ENCODE peak calls at places on chromosomes 5 and 9, in six cellular contexts. One of them, this sample, is unnamed.

GRCh38 chr9:110936719-110937452 is 101.4 kb downstream of the LPAR1 start:
- DNase-seq in coronary artery: no peak
- DNase-seq in GM13977: no peak
- DNase-seq in CD14-positive monocyte: no peak
- DNase-seq in gastrocnemius medialis: no peak
- DNase-seq in WTC11: no peak
- DNase-seq in this sample: no peak

GRCh38 chr5:174323878-174324281 is 278.4 kb downstream of the NSG2 start:
- DNase-seq in WTC11: peak; percentile 74
- DNase-seq in CD14-positive monocyte: no peak
- DNase-seq in GM13977: peak; percentile 74
- DNase-seq in gastrocnemius medialis: no peak
- DNase-seq in coronary artery: no peak
- DNase-seq in this sample: no peak

GRCh38 chr5:157657516-157657915 is 5.3 kb upstream of the SOX30 start:
- DNase-seq in GM13977: no peak
- DNase-seq in gastrocnemius medialis: no peak
- DNase-seq in coronary artery: no peak
- DNase-seq in CD14-positive monocyte: no peak
- DNase-seq in WTC11: no peak
- DNase-seq in this sample: no peak

GRCh38 chr5:65334077-65334476 is 147.6 kb downstream of the ADAMTS6 start:
- DNase-seq in CD14-positive monocyte: no peak
- DNase-seq in WTC11: no peak
- DNase-seq in coronary artery: no peak
- DNase-seq in GM13977: no peak
- DNase-seq in gastrocnemius medialis: no peak
- DNase-seq in this sample: no peak

GRCh38 chr9:76987594-76988200 is 31.8 kb upstream of the FOXB2 start:
- DNase-seq in gastrocnemius medialis: no peak
- DNase-seq in GM13977: peak; percentile 53
- DNase-seq in CD14-positive monocyte: no peak
- DNase-seq in coronary artery: no peak
- DNase-seq in WTC11: peak; percentile 47
- DNase-seq in this sample: no peak

GRCh38 chr9:129394011-129394919 is 216.2 kb upstream of the IER5L start:
- DNase-seq in CD14-positive monocyte: no peak
- DNase-seq in GM13977: no peak
- DNase-seq in gastrocnemius medialis: no peak
- DNase-seq in coronary artery: no peak
- DNase-seq in WTC11: no peak
- DNase-seq in this sample: no peak

GRCh38 chr5:168984135-168984675 is 316.7 kb downstream of the SLIT3 start:
- DNase-seq in coronary artery: no peak
- DNase-seq in CD14-positive monocyte: no peak
- DNase-seq in GM13977: no peak
- DNase-seq in WTC11: no peak
- DNase-seq in gastrocnemius medialis: no peak
- DNase-seq in this sample: no peak

GRCh38 chr5:154648706-154649105 is 106.5 kb upstream of the LARP1 start:
- DNase-seq in CD14-positive monocyte: no peak
- DNase-seq in gastrocnemius medialis: peak; percentile 6
- DNase-seq in GM13977: no peak
- DNase-seq in WTC11: no peak
- DNase-seq in coronary artery: no peak
- DNase-seq in this sample: no peak

GRCh38 chr5:126998201-126998631 is 32.1 kb downstream of the MARCHF3 start:
- DNase-seq in coronary artery: no peak
- DNase-seq in CD14-positive monocyte: no peak
- DNase-seq in gastrocnemius medialis: peak; percentile 32
- DNase-seq in WTC11: no peak
- DNase-seq in GM13977: peak; percentile 44
- DNase-seq in this sample: no peak

GRCh38 chr5:126936775-126937418 is 93.5 kb downstream of the MARCHF3 start:
- DNase-seq in CD14-positive monocyte: no peak
- DNase-seq in coronary artery: no peak
- DNase-seq in gastrocnemius medialis: no peak
- DNase-seq in WTC11: no peak
- DNase-seq in GM13977: no peak
- DNase-seq in this sample: no peak

GRCh38 chr5:179166886-179167841 is 107.0 kb downstream of the ZNF354C start:
- DNase-seq in CD14-positive monocyte: peak; percentile 45
- DNase-seq in coronary artery: no peak
- DNase-seq in WTC11: peak; percentile 74
- DNase-seq in GM13977: peak; percentile 52
- DNase-seq in gastrocnemius medialis: no peak
- DNase-seq in this sample: peak; percentile 32

GRCh38 chr5:143231426-143231825 is 172.1 kb downstream of the NR3C1 start:
- DNase-seq in CD14-positive monocyte: no peak
- DNase-seq in gastrocnemius medialis: no peak
- DNase-seq in GM13977: no peak
- DNase-seq in WTC11: no peak
- DNase-seq in coronary artery: no peak
- DNase-seq in this sample: no peak

GRCh38 chr5:160083501-160083900 is 35.7 kb downstream of the PWWP2A start:
- DNase-seq in WTC11: no peak
- DNase-seq in CD14-positive monocyte: no peak
- DNase-seq in coronary artery: no peak
- DNase-seq in GM13977: no peak
- DNase-seq in gastrocnemius medialis: no peak
- DNase-seq in this sample: no peak

GRCh38 chr9:124800306-124801259 is 23.6 kb downstream of the OLFML2A start:
- DNase-seq in CD14-positive monocyte: peak; percentile 80
- DNase-seq in gastrocnemius medialis: no peak
- DNase-seq in WTC11: no peak
- DNase-seq in coronary artery: no peak
- DNase-seq in GM13977: peak; percentile 86
- DNase-seq in this sample: no peak

GRCh38 chr5:93581738-93582414 is 857 bp upstream of the NR2F1-AS1 start:
- DNase-seq in GM13977: no peak
- DNase-seq in CD14-positive monocyte: no peak
- DNase-seq in gastrocnemius medialis: no peak
- DNase-seq in WTC11: no peak
- DNase-seq in coronary artery: no peak
- DNase-seq in this sample: no peak

GRCh38 chr9:123073991-123074422 is 40.5 kb downstream of the GPR21 start:
- DNase-seq in GM13977: no peak
- DNase-seq in coronary artery: no peak
- DNase-seq in gastrocnemius medialis: no peak
- DNase-seq in WTC11: no peak
- DNase-seq in CD14-positive monocyte: no peak
- DNase-seq in this sample: no peak

GRCh38 chr9:128912270-128912853 is 8.4 kb upstream of the PHYHD1 start:
- DNase-seq in CD14-positive monocyte: no peak
- DNase-seq in WTC11: no peak
- DNase-seq in GM13977: no peak
- DNase-seq in coronary artery: no peak
- DNase-seq in gastrocnemius medialis: no peak
- DNase-seq in this sample: no peak

GRCh38 chr9:123267481-123268239 is 726 bp downstream of the STRBP start:
- DNase-seq in gastrocnemius medialis: peak; percentile 5
- DNase-seq in CD14-positive monocyte: peak; percentile 45
- DNase-seq in GM13977: peak; percentile 30
- DNase-seq in WTC11: peak; percentile 23
- DNase-seq in coronary artery: peak; percentile 72
- DNase-seq in this sample: no peak

GRCh38 chr9:37953775-37954437 is 50.0 kb upstream of the SLC25A51 start:
- DNase-seq in gastrocnemius medialis: no peak
- DNase-seq in WTC11: no peak
- DNase-seq in GM13977: peak; percentile 79
- DNase-seq in CD14-positive monocyte: no peak
- DNase-seq in coronary artery: no peak
- DNase-seq in this sample: peak; percentile 63
- TF ChIP-seq CTCF in gastrocnemius medialis: no peak
- TF ChIP-seq CTCF in WTC11: no peak
- TF ChIP-seq CTCF in GM13977: no peak
- TF ChIP-seq CTCF in CD14-positive monocyte: no peak
- TF ChIP-seq CTCF in coronary artery: no peak
- TF ChIP-seq CTCF in this sample: no peak

GRCh38 chr5:136901-137300 is 44.9 kb downstream of the PLEKHG4B start:
- DNase-seq in WTC11: no peak
- DNase-seq in GM13977: no peak
- DNase-seq in CD14-positive monocyte: no peak
- DNase-seq in coronary artery: no peak
- DNase-seq in gastrocnemius medialis: no peak
- DNase-seq in this sample: no peak
- TF ChIP-seq CTCF in WTC11: no peak
- TF ChIP-seq CTCF in GM13977: no peak
- TF ChIP-seq CTCF in CD14-positive monocyte: no peak
- TF ChIP-seq CTCF in coronary artery: no peak
- TF ChIP-seq CTCF in gastrocnemius medialis: no peak
- TF ChIP-seq CTCF in this sample: no peak

GRCh38 chr5:72109625-72110024 is 2.4 kb downstream of the MAP1B start:
- DNase-seq in GM13977: no peak
- DNase-seq in CD14-positive monocyte: no peak
- DNase-seq in gastrocnemius medialis: no peak
- DNase-seq in WTC11: no peak
- DNase-seq in coronary artery: no peak
- DNase-seq in this sample: no peak
- TF ChIP-seq CTCF in GM13977: no peak
- TF ChIP-seq CTCF in CD14-positive monocyte: no peak
- TF ChIP-seq CTCF in gastrocnemius medialis: no peak
- TF ChIP-seq CTCF in WTC11: no peak
- TF ChIP-seq CTCF in coronary artery: no peak
- TF ChIP-seq CTCF in this sample: no peak

GRCh38 chr9:95102001-95102433 is 215.5 kb downstream of the FANCC start:
- DNase-seq in CD14-positive monocyte: no peak
- DNase-seq in GM13977: no peak
- DNase-seq in coronary artery: no peak
- DNase-seq in WTC11: no peak
- DNase-seq in gastrocnemius medialis: no peak
- DNase-seq in this sample: no peak

GRCh38 chr9:95102572-95102971 is 214.9 kb downstream of the FANCC start:
- DNase-seq in CD14-positive monocyte: no peak
- DNase-seq in WTC11: no peak
- DNase-seq in gastrocnemius medialis: no peak
- DNase-seq in GM13977: no peak
- DNase-seq in coronary artery: no peak
- DNase-seq in this sample: no peak

GRCh38 chr9:95104088-95104960 is 213.2 kb downstream of the FANCC start:
- DNase-seq in gastrocnemius medialis: no peak
- DNase-seq in CD14-positive monocyte: no peak
- DNase-seq in coronary artery: no peak
- DNase-seq in WTC11: no peak
- DNase-seq in GM13977: no peak
- DNase-seq in this sample: no peak

GRCh38 chr9:95104966-95105365 is 212.5 kb downstream of the FANCC start:
- DNase-seq in coronary artery: no peak
- DNase-seq in gastrocnemius medialis: peak; percentile 89
- DNase-seq in GM13977: no peak
- DNase-seq in CD14-positive monocyte: no peak
- DNase-seq in WTC11: no peak
- DNase-seq in this sample: no peak

DNA sequence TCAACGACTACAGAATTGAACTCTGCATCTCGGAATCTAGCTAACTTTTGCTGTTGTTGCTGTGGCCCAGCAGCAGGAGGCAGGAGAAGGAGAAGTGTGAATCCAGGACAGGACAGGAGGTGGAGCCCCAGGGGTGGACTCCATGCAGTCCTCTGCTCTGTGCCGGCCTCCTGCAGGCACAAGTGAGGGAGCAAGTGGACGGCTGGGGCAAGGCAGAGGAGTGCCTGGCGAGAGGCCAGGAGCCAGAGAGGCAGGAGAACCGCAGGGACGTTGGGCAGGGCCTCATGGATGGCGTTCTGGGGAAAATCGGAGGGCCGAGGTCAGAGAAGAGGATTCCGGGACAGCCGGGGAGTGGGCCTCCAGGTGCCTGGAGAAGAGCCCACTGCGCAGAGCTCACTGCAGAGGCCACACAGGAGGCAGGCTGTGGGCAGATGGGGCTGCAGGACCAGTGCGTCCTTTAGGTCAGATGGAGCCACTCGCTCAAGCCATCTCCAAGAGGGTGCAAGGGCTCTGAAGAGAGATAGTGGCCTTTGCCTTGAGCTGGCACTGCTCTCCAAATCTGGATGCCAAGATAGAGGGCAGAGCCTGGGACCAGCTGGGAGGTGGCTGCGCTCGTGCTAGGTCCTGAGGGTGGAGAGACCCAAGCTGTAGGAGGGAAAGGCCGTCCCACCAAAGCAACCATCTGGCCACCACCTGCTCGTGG is 214.0 kb downstream of the FANCC start:
- DNase-seq in WTC11: peak; percentile 39
- DNase-seq in CD14-positive monocyte: no peak
- DNase-seq in GM13977: no peak
- DNase-seq in coronary artery: no peak
- DNase-seq in gastrocnemius medialis: no peak
- DNase-seq in this sample: no peak
- TF ChIP-seq CTCF in WTC11: no peak
- TF ChIP-seq CTCF in CD14-positive monocyte: no peak
- TF ChIP-seq CTCF in GM13977: no peak
- TF ChIP-seq CTCF in coronary artery: no peak
- TF ChIP-seq CTCF in gastrocnemius medialis: no peak
- TF ChIP-seq CTCF in this sample: no peak

DNA sequence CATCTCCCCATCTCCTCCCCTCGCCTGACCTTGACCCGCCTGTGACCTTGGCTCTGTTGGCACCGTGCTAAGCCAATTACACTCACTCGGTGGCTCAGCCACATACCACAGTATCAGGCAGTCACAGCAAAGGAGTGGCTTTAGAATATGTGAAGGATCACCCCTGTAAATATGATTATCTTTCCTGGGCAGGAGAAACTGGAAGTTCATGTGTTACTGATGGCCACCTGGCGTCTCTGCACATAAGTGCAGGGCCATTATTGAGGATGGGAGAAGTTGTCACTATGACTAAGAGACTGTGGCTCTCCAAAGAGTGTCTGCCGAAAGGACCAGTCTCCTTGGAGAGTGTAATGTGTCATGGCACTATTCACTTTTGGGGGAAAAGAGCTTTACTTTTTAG is 116.9 kb upstream of the S1PR3 start:
- DNase-seq in GM13977: no peak
- DNase-seq in CD14-positive monocyte: no peak
- DNase-seq in WTC11: no peak
- DNase-seq in coronary artery: no peak
- DNase-seq in gastrocnemius medialis: no peak
- DNase-seq in this sample: no peak
- TF ChIP-seq CTCF in GM13977: no peak
- TF ChIP-seq CTCF in CD14-positive monocyte: peak; percentile 13
- TF ChIP-seq CTCF in WTC11: no peak
- TF ChIP-seq CTCF in coronary artery: no peak
- TF ChIP-seq CTCF in gastrocnemius medialis: no peak
- TF ChIP-seq CTCF in this sample: no peak

GRCh38 chr9:95126739-95127138 is 190.8 kb downstream of the FANCC start:
- DNase-seq in gastrocnemius medialis: no peak
- DNase-seq in coronary artery: peak; percentile 75
- DNase-seq in CD14-positive monocyte: no peak
- DNase-seq in GM13977: no peak
- DNase-seq in WTC11: no peak
- DNase-seq in this sample: no peak

GRCh38 chr9:95125652-95126051 is 191.9 kb downstream of the FANCC start:
- DNase-seq in coronary artery: no peak
- DNase-seq in gastrocnemius medialis: no peak
- DNase-seq in WTC11: no peak
- DNase-seq in GM13977: no peak
- DNase-seq in CD14-positive monocyte: no peak
- DNase-seq in this sample: no peak

GRCh38 chr9:95127249-95128176 is 190.0 kb downstream of the FANCC start:
- DNase-seq in GM13977: peak; percentile 82
- DNase-seq in CD14-positive monocyte: peak; percentile 68
- DNase-seq in coronary artery: peak; percentile 90
- DNase-seq in WTC11: peak; percentile 90
- DNase-seq in gastrocnemius medialis: peak; percentile 77
- DNase-seq in this sample: peak; percentile 82

GRCh38 chr9:95128177-95128524 is 189.4 kb downstream of the FANCC start:
- DNase-seq in GM13977: no peak
- DNase-seq in coronary artery: no peak
- DNase-seq in WTC11: no peak
- DNase-seq in gastrocnemius medialis: no peak
- DNase-seq in CD14-positive monocyte: no peak
- DNase-seq in this sample: no peak

GRCh38 chr9:95124582-95125359 is 192.7 kb downstream of the FANCC start:
- DNase-seq in gastrocnemius medialis: no peak
- DNase-seq in coronary artery: no peak
- DNase-seq in CD14-positive monocyte: no peak
- DNase-seq in WTC11: peak; percentile 35
- DNase-seq in GM13977: no peak
- DNase-seq in this sample: no peak
- TF ChIP-seq CTCF in gastrocnemius medialis: peak; percentile 14
- TF ChIP-seq CTCF in coronary artery: no peak
- TF ChIP-seq CTCF in CD14-positive monocyte: no peak
- TF ChIP-seq CTCF in WTC11: no peak
- TF ChIP-seq CTCF in GM13977: peak; percentile 8
- TF ChIP-seq CTCF in this sample: no peak

This sample was measured in omental fat pad.